ENCODE peak calls at places on chromosomes 3 and 15, in nine cellular contexts. F, M, X, Z, B, N, W, I and E are unnamed samples.

GRCh38 chr15:73265536-73266153 is 103.1 kb downstream of the HCN4 start:
- DNase-seq in M (no peak), W (no peak), B (peak), N (no peak), X (peak), F (peak), I (peak), Z (peak), E (no peak)

GRCh38 chr3:170897978-170898377 is 10.5 kb downstream of the EIF5A2 start:
- DNase-seq in W (no peak), F (no peak), Z (no peak), X (no peak), I (no peak), N (no peak), B (no peak), M (no peak), E (no peak)

GRCh38 chr3:37762698-37763097 is 99.0 kb upstream of the CTDSPL start:
- DNase-seq in F (no peak), B (no peak), Z (peak), N (no peak), M (no peak), X (no peak), W (no peak), I (no peak), E (no peak)

GRCh38 chr3:58837863-58838255 is 171.3 kb upstream of the FAM3D start:
- DNase-seq in Z (no peak), X (no peak), N (no peak), W (no peak), B (no peak), I (no peak), F (no peak), M (no peak), E (no peak)

GRCh38 chr3:105868450-105868744 is 415 bp downstream of the CBLB start:
- DNase-seq in F (peak), M (peak), W (peak), Z (peak), N (peak), X (peak), I (peak), B (peak), E (no peak)

GRCh38 chr3:48858709-48859108 is 11.0 kb upstream of the PRKAR2A start:
- DNase-seq in F (no peak), Z (no peak), N (no peak), X (no peak), I (no peak), B (no peak), M (no peak), W (no peak), E (no peak)

GRCh38 chr3:25493786-25494185 is 65.7 kb downstream of the RARB start:
- DNase-seq in M (no peak), B (peak), W (no peak), X (no peak), F (no peak), I (no peak), Z (peak), N (no peak), E (no peak)

GRCh38 chr3:97931218-97931617 is 41.0 kb downstream of the RIOX2 start:
- DNase-seq in M (no peak), N (no peak), F (no peak), Z (no peak), X (no peak), I (no peak), W (no peak), B (no peak), E (no peak)

GRCh38 chr3:102466001-102466400 is 31.2 kb downstream of the ZPLD1 start:
- DNase-seq in B (no peak), M (no peak), F (no peak), Z (no peak), X (no peak), N (no peak), W (no peak), I (peak), E (no peak)

GRCh38 chr15:68177747-68178146 is 27.4 kb downstream of the CALML4 start:
- DNase-seq in X (no peak), I (no peak), Z (peak), N (no peak), F (peak), M (no peak), B (no peak), W (no peak), E (no peak)

GRCh38 chr3:134060561-134061385 is 31.0 kb upstream of the SLCO2A1 start:
- DNase-seq in W (no peak), M (no peak), N (no peak), I (no peak), X (no peak), Z (no peak), F (peak), B (no peak), E (no peak)

GRCh38 chr3:62027796-62028195 is 345.6 kb downstream of the FEZF2 start:
- DNase-seq in N (no peak), M (no peak), I (no peak), Z (no peak), F (no peak), X (no peak), W (no peak), B (no peak), E (no peak)

GRCh38 chr15:94324835-94325767 is 93.7 kb downstream of the MCTP2 start:
- DNase-seq in W (no peak), X (no peak), I (peak), N (no peak), M (no peak), B (no peak), Z (no peak), F (no peak), E (no peak)

GRCh38 chr3:183534249-183534648 is 21.3 kb downstream of the KLHL6 start:
- DNase-seq in M (no peak), Z (no peak), F (no peak), N (no peak), B (peak), I (no peak), X (no peak), W (no peak), E (no peak)
- H3K4me3 ChIP-seq in M (no peak), Z (no peak), F (no peak), N (no peak), B (no peak), I (no peak), X (no peak), W (no peak), E (no peak)

DNA sequence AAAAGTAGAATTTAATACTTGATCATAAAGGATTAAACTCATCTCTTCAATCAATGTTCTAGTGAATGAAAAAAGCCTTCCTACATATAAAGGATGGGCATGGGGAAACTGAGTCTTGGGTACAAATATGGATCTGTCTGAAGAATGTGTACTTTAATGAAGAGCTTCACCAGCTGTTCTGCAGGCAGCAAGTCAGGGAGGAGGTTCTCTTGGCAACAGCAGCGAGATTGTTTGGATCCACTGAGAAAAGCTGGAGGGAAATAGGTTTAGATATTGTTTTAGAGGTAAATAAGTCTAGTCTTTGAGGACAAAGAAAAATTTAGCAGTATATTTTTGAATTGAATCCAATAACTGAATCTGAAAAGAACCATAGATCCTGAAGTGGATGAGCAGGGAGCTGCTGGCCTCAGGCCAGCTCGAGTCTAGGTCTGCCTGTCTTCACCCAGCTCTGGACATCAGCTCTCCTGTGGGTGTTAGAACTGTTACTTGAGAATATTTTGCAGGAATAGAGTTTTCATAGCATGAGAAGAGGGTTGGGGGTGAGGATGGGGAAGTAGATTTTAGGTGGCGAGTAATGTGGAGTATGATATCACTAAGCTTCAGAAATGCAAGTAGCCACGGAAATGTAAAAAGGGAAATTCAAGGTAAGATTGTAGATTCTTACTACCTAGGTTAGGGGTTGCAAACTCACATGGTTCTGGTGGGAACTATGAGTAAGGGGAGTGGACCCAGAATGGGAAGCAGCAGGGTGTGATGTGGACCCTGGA is 6.0 kb downstream of the RAB8B start:
- DNase-seq in N (no peak), B (no peak), Z (peak), M (no peak), F (no peak), I (no peak), W (no peak), X (no peak), E (no peak)
- H3K4me3 ChIP-seq in N (peak), B (no peak), Z (no peak), M (no peak), F (no peak), I (no peak), W (no peak), X (no peak), E (no peak)

GRCh38 chr3:186361246-186361611 is 805 bp downstream of the DGKG start:
- DNase-seq in I (peak), F (no peak), B (no peak), Z (no peak), W (no peak), N (no peak), X (no peak), M (no peak), E (no peak)
- H3K4me3 ChIP-seq in I (no peak), F (no peak), B (peak), Z (no peak), W (peak), N (peak), X (peak), M (peak), E (no peak)

GRCh38 chr15:36758800-36759199 is 179.4 kb downstream of the CDIN1 start:
- DNase-seq in Z (no peak), B (no peak), W (no peak), F (no peak), M (no peak), I (no peak), N (no peak), X (no peak), E (no peak)
- H3K4me3 ChIP-seq in Z (no peak), B (no peak), W (no peak), F (no peak), M (no peak), I (no peak), N (no peak), X (no peak), E (no peak)

GRCh38 chr15:100849021-100849831 is 30.4 kb upstream of the ALDH1A3 start:
- DNase-seq in W (peak), N (peak), F (peak), I (no peak), Z (peak), M (peak), X (no peak), B (peak), E (no peak)
- H3K4me3 ChIP-seq in W (peak), N (peak), F (peak), I (no peak), Z (peak), M (peak), X (peak), B (peak), E (peak)

GRCh38 chr3:13016083-13016725 is 57.0 kb downstream of the IQSEC1 start:
- DNase-seq in X (peak), B (no peak), F (no peak), W (peak), N (peak), Z (no peak), I (no peak), M (peak), E (no peak)
- H3K4me3 ChIP-seq in X (peak), B (no peak), F (no peak), W (no peak), N (peak), Z (no peak), I (no peak), M (peak), E (no peak)

DNA sequence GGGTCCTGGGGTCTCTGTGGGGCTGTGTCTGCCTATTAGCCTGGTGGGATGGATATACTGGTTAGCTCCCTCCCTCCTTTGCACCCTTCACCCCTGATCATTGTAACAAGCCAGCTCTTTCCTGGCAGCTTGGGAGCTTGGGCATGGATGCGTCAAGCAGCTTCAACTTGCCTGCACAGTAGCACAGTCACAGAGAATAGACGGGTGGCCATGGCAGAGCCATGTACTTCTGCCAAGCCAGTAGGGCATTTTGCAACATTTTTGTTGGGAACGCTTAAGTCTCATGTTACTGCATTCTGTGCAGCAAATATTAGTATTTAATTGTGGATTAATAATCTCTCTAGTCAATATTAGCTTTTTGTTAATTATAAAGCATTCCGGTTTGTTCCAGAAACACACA is 65.3 kb downstream of the SMAD6 start:
- DNase-seq in M (no peak), W (no peak), I (no peak), N (no peak), Z (no peak), B (no peak), F (no peak), X (no peak), E (no peak)
- H3K4me3 ChIP-seq in M (no peak), W (no peak), I (no peak), N (no peak), Z (no peak), B (no peak), F (no peak), X (no peak), E (no peak)

GRCh38 chr15:79089890-79090486 is 592 bp downstream of the RASGRF1 start:
- DNase-seq in B (peak), F (no peak), M (no peak), N (no peak), Z (no peak), W (no peak), I (peak), X (no peak), E (no peak)

GRCh38 chr15:79092382-79092781 is 1.8 kb upstream of the RASGRF1 start:
- DNase-seq in I (no peak), B (no peak), X (no peak), N (no peak), F (no peak), Z (no peak), W (no peak), M (no peak), E (no peak)

GRCh38 chr15:79090487-79091203 is at the start of gene RASGRF1:
- DNase-seq in X (no peak), B (peak), N (no peak), M (no peak), I (peak), F (no peak), W (no peak), Z (no peak), E (no peak)

GRCh38 chr15:79089331-79089889 is 1.2 kb downstream of the RASGRF1 start:
- DNase-seq in Z (no peak), X (no peak), F (no peak), B (no peak), N (no peak), I (peak), W (no peak), M (no peak), E (no peak)

DNA sequence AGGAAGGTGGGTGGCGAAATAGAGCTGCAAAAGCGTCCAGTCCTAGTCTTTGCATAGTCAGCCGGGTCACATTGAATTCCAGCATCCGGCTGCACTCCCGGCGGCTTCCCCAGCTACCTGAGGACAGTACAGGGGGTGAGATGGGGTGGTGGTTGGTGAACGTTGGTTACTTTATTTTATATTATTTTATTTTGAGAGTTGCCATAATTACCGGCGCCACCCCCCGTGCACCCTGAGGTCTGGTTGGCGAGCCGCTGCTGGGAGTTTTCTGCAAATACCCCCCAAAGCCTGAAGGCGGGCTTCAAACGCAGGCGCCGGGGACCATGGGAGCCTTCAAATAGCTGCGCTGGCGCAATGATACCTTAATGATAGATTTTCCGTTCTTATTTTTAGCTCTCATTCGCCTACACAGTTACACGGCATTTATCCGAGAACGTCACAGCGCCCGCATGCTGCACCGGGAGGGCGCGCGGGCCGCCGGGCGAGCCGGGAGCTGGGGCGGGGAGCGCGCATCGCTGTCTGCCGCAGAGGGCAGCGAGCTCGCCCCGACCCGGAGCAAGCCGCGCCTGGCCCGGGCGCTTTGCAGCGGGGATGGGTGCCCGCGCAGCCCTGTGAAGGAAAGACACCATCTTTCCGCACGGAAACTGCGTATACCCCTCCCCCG is 756 bp upstream of the RASGRF1 start:
- DNase-seq in W (no peak), M (no peak), I (peak), F (no peak), Z (no peak), X (no peak), N (no peak), B (peak), E (no peak)
- H3K4me3 ChIP-seq in W (no peak), M (peak), I (no peak), F (no peak), Z (no peak), X (peak), N (peak), B (peak), E (no peak)

GRCh38 chr3:159786489-159787181 is 202.0 kb upstream of the IL12A start:
- DNase-seq in Z (no peak), I (no peak), M (no peak), B (peak), W (no peak), X (no peak), F (peak), N (no peak), E (no peak)

GRCh38 chr3:159787191-159787590 is 201.4 kb upstream of the IL12A start:
- DNase-seq in X (no peak), F (peak), Z (peak), M (no peak), B (peak), W (no peak), I (peak), N (no peak), E (peak)

GRCh38 chr3:159788987-159789386 is 199.6 kb upstream of the IL12A start:
- DNase-seq in I (no peak), W (no peak), Z (no peak), M (no peak), X (no peak), B (no peak), F (no peak), N (no peak), E (no peak)

GRCh38 chr3:159787794-159788205 is 200.8 kb upstream of the IL12A start:
- DNase-seq in B (peak), N (no peak), I (peak), X (no peak), Z (peak), W (no peak), M (no peak), F (peak), E (no peak)

GRCh38 chr3:159788291-159788690 is 200.3 kb upstream of the IL12A start:
- DNase-seq in Z (no peak), I (peak), F (no peak), N (no peak), M (no peak), X (no peak), W (no peak), B (no peak), E (no peak)
- H3K4me3 ChIP-seq in Z (no peak), I (no peak), F (no peak), N (no peak), M (no peak), X (no peak), W (no peak), B (no peak), E (no peak)